ENCODE peak calls at places on chromosomes 3 and 15, in five cellular contexts. D is HTR-8/SVneo; H is CD4-positive, alpha-beta T cell; V is NCI-H2029 treated with DMSO at 0.1 percent for 48 hours; T is lower lobe of right lung. F is an unnamed sample.
A peak's percentile ranks its signal among the peaks of the same experiment; 100 is the strongest.

GRCh38 chr15:91541286-91541685 is 312.2 kb upstream of the SLCO3A1 start:
- DNase-seq in T (no peak), D (no peak), V (no peak), H (no peak), F (no peak)

GRCh38 chr3:133259767-133260166 is 140.1 kb upstream of the BFSP2 start:
- DNase-seq in H (no peak), V (no peak), D (no peak), T (no peak), F (no peak)

GRCh38 chr3:153513236-153513635 is 351.2 kb downstream of the RAP2B start:
- DNase-seq in T (no peak), D (no peak), V (no peak), H (no peak), F (peak; percentile 9)

GRCh38 chr3:70383360-70383831 is 71.0 kb upstream of the MDFIC2 start:
- DNase-seq in V (no peak), H (no peak), T (no peak), D (no peak), F (peak; percentile 7)

GRCh38 chr3:58539636-58540035 is 2.6 kb upstream of the ACOX2 start:
- DNase-seq in V (no peak), H (no peak), D (no peak), T (no peak), F (no peak)

GRCh38 chr15:88989578-88989977 is 76.4 kb upstream of the MFGE8 start:
- DNase-seq in T (no peak), H (no peak), V (no peak), D (no peak), F (peak; percentile 94)

GRCh38 chr3:73685061-73685460 is 60.3 kb upstream of the PDZRN3 start:
- DNase-seq in V (peak; percentile 75), H (no peak), T (no peak), D (no peak), F (no peak)

GRCh38 chr3:113516115-113516505 is 1.2 kb upstream of the SPICE1 start:
- DNase-seq in H (no peak), T (no peak), D (no peak), V (no peak), F (no peak)

GRCh38 chr3:71891483-71891882 is 106.5 kb upstream of the PROK2 start:
- DNase-seq in T (no peak), D (no peak), V (no peak), H (no peak), F (no peak)

GRCh38 chr3:172577962-172578560 is 54.8 kb upstream of the TNFSF10 start:
- DNase-seq in T (no peak), V (no peak), H (no peak), D (no peak), F (no peak)

GRCh38 chr15:69591905-69592508 is 139.4 kb downstream of the RPLP1 start:
- DNase-seq in V (peak; percentile 76), H (no peak), T (no peak), D (no peak), F (no peak)

GRCh38 chr3:150874666-150875219 is 30.5 kb downstream of the MINDY4B start:
- DNase-seq in T (no peak), H (no peak), D (no peak), V (no peak), F (no peak)

GRCh38 chr3:156483426-156483825 is 71.5 kb downstream of the SSR3 start:
- DNase-seq in V (no peak), T (no peak), H (no peak), D (peak; percentile 48), F (peak; percentile 7)

GRCh38 chr3:147412917-147413711 is 3.9 kb downstream of the ZIC1 start:
- DNase-seq in H (no peak), T (no peak), D (no peak), V (no peak), F (no peak)

GRCh38 chr3:100407977-100408532 is 6.7 kb downstream of the LNP1 start:
- DNase-seq in D (no peak), V (no peak), T (no peak), H (no peak), F (no peak)

GRCh38 chr3:132256984-132257383 is 60.2 kb upstream of the ACP3 start:
- DNase-seq in V (peak; percentile 51), D (peak; percentile 25), T (no peak), H (no peak), F (peak; percentile 17)

GRCh38 chr15:64883097-64883581 is 28.6 kb upstream of the ANKDD1A start:
- DNase-seq in H (peak; percentile 3), V (no peak), T (no peak), D (no peak), F (peak; percentile 36)

GRCh38 chr3:10389995-10390394 is 69.1 kb upstream of the SEC13 start:
- DNase-seq in H (no peak), T (no peak), D (no peak), V (no peak), F (no peak)

GRCh38 chr3:52879090-52879489 is 18.3 kb downstream of the STIMATE start:
- DNase-seq in H (no peak), D (no peak), V (no peak), T (no peak), F (peak; percentile 7)

GRCh38 chr3:134885877-134886621 is 91.0 kb downstream of the EPHB1 start:
- DNase-seq in H (no peak), V (no peak), D (no peak), T (no peak), F (no peak)

GRCh38 chr3:83684199-83684598 is 1274.6 kb upstream of the CADM2 start:
- DNase-seq in V (no peak), D (no peak), H (no peak), T (no peak), F (no peak)

GRCh38 chr15:69338535-69339213 is 40.0 kb downstream of the PAQR5 start:
- DNase-seq in D (no peak), V (no peak), T (no peak), H (no peak), F (no peak)

GRCh38 chr3:104102386-104102785 is 1264.3 kb upstream of the ALCAM start:
- DNase-seq in V (peak; percentile 17), D (peak; percentile 27), T (no peak), H (no peak), F (no peak)

GRCh38 chr3:39972508-39972907 is 163.1 kb downstream of the MYRIP start:
- DNase-seq in H (no peak), V (no peak), T (no peak), D (no peak), F (no peak)

GRCh38 chr3:164451083-164451910 is 627.0 kb downstream of the SI start:
- DNase-seq in V (no peak), T (no peak), H (no peak), D (peak; percentile 26), F (no peak)

GRCh38 chr15:65038428-65038827 is 6.8 kb upstream of the SLC51B start:
- DNase-seq in H (no peak), V (no peak), T (no peak), D (no peak), F (no peak)

GRCh38 chr3:114453296-114453888 is 159.6 kb downstream of the TIGIT start:
- DNase-seq in T (no peak), D (no peak), V (no peak), H (no peak), F (no peak)

GRCh38 chr3:170424879-170425278 is 6.2 kb downstream of the CLDN11 start:
- DNase-seq in D (no peak), H (no peak), V (no peak), T (no peak), F (no peak)

GRCh38 chr3:23465569-23465968 is 262.4 kb downstream of the UBE2E2 start:
- DNase-seq in T (no peak), V (no peak), D (no peak), H (no peak), F (no peak)

GRCh38 chr15:48644827-48645557 is 517 bp downstream of the FBN1 start:
- DNase-seq in D (no peak), V (no peak), T (peak; percentile 57), H (no peak), F (peak; percentile 62)

GRCh38 chr3:106710596-106710995 is 666.6 kb upstream of the CCDC54 start:
- DNase-seq in V (no peak), D (no peak), T (no peak), H (no peak), F (no peak)

GRCh38 chr3:177473184-177473583 is 275.9 kb upstream of the TBL1XR1 start:
- DNase-seq in D (no peak), V (no peak), T (no peak), H (no peak), F (no peak)

GRCh38 chr3:51622868-51623267 is 48.2 kb upstream of the TEX264 start:
- DNase-seq in V (no peak), D (no peak), H (no peak), T (no peak), F (no peak)

F was measured in trophoblast cell.